ENCODE peak calls at places on chromosomes 3 and 15, in six cellular contexts. T, D, N, C, O and J are unnamed samples.

GRCh38 chr3:71063768-71064287 is 519.7 kb downstream of the FOXP1 start:
- DNase-seq in T (no peak), D (peak), N (no peak), C (peak), O (no peak), J (peak)

GRCh38 chr15:101612676-101613075 is 39.5 kb downstream of the TM2D3 start:
- DNase-seq in T (no peak), D (no peak), N (no peak), C (no peak), O (no peak), J (no peak)

GRCh38 chr15:44136991-44137477 is 58.0 kb downstream of the FRMD5 start:
- DNase-seq in T (no peak), D (no peak), N (no peak), C (no peak), O (no peak), J (no peak)

GRCh38 chr15:91104111-91104510 is 4.1 kb downstream of the SV2B start:
- DNase-seq in T (peak), D (no peak), N (no peak), C (no peak), O (no peak), J (peak)

GRCh38 chr3:169218314-169218983 is 445.1 kb downstream of the MECOM start:
- DNase-seq in T (no peak), D (peak), N (no peak), C (peak), O (no peak), J (peak)

GRCh38 chr3:33879540-33879939 is 81.1 kb downstream of the PDCD6IP start:
- DNase-seq in T (peak), D (no peak), N (no peak), C (no peak), O (no peak), J (no peak)

GRCh38 chr3:194275721-194276120 is 75.4 kb downstream of the CPN2 start:
- DNase-seq in T (no peak), D (no peak), N (no peak), C (no peak), O (no peak), J (no peak)

GRCh38 chr3:179768080-179768479 is 115.2 kb downstream of the USP13 start:
- DNase-seq in T (peak), D (no peak), N (peak), C (peak), O (no peak), J (peak)

GRCh38 chr3:11558002-11558401 is 85.7 kb downstream of the VGLL4 start:
- DNase-seq in T (no peak), D (no peak), N (no peak), C (no peak), O (no peak), J (no peak)